ENCODE peak calls at places on chromosomes 12 and 14, in five cellular contexts. E, V, P, X and T are unnamed samples. For H3K9me3, the result is how much of the 10 kb centered on the place peaks cover.

GRCh38 chr12:14853966-14854365 is 10.6 kb upstream of the ART4 start:
- DNase-seq in E (no peak), V (no peak), P (no peak), X (no peak), T (no peak)

GRCh38 chr12:112121780-112122565 is 3.4 kb upstream of the TRAFD1 start:
- DNase-seq in E (no peak), V (peak), P (no peak), X (peak), T (no peak)

GRCh38 chr12:43861015-43861846 is 25.4 kb downstream of the TMEM117 start:
- DNase-seq in E (no peak), V (no peak), P (no peak), X (no peak), T (no peak)

GRCh38 chr14:98819867-98820206 is 452.2 kb downstream of the BCL11B start:
- DNase-seq in E (peak), V (no peak), P (no peak), X (no peak), T (no peak)

GRCh38 chr12:112350593-112351592 is 31.3 kb downstream of the HECTD4 start:
- DNase-seq in E (no peak), V (no peak), P (no peak), X (no peak), T (no peak)

GRCh38 chr12:115873416-115874082 is 403.9 kb downstream of the MED13L start:
- DNase-seq in E (no peak), V (no peak), P (no peak), X (no peak), T (no peak)

GRCh38 chr14:59900536-59900935 is 19.4 kb upstream of the LRRC9 start:
- DNase-seq in E (no peak), V (no peak), P (no peak), X (no peak), T (no peak)

GRCh38 chr14:85532981-85533820 is 3.3 kb downstream of the FLRT2 start:
- DNase-seq in E (no peak), V (peak), P (no peak), X (peak), T (peak)

GRCh38 chr12:31600252-31600651 is 9.3 kb upstream of the DENND5B start:
- DNase-seq in E (peak), V (no peak), P (no peak), X (no peak), T (no peak)

GRCh38 chr14:34628681-34629135 is 1.2 kb downstream of the SNX6 start:
- DNase-seq in E (peak), V (peak), P (peak), X (no peak), T (no peak)

GRCh38 chr14:104966261-104967143 is 11.7 kb downstream of the AHNAK2 start:
- DNase-seq in E (no peak), V (no peak), P (no peak), X (no peak), T (no peak)

GRCh38 chr14:70073924-70074566 is 114.7 kb downstream of the SLC8A3 start:
- DNase-seq in E (peak), V (peak), P (no peak), X (no peak), T (peak)

GRCh38 chr12:112233242-112233641 is 107.9 kb downstream of the TRAFD1 start:
- DNase-seq in E (no peak), V (no peak), P (no peak), X (no peak), T (no peak)

GRCh38 chr12:63151061-63151897 is at the start of gene AVPR1A:
- DNase-seq in E (no peak), V (no peak), P (no peak), X (peak), T (no peak)

GRCh38 chr14:85281921-85282320 is 248.0 kb upstream of the FLRT2 start:
- DNase-seq in E (no peak), V (no peak), P (no peak), X (no peak), T (no peak)

GRCh38 chr12:116026768-116027550 is 250.5 kb downstream of the MED13L start:
- DNase-seq in E (no peak), V (no peak), P (no peak), X (no peak), T (no peak)

GRCh38 chr14:34548472-34548981 is 9.0 kb upstream of the EAPP start:
- DNase-seq in E (no peak), V (peak), P (no peak), X (no peak), T (no peak)

GRCh38 chr12:59182191-59182590 is 261.9 kb upstream of the LRIG3 start:
- DNase-seq in E (no peak), V (no peak), P (no peak), X (no peak), T (no peak)

GRCh38 chr14:58907803-58908202 is 270.0 kb downstream of the DACT1 start:
- DNase-seq in E (no peak), V (no peak), P (no peak), X (no peak), T (no peak)

GRCh38 chr14:63204407-63205280 is at the start of gene RHOJ:
- DNase-seq in E (no peak), V (peak), P (no peak), X (peak), T (peak)

GRCh38 chr12:94169966-94170689 is 21.8 kb downstream of the PLXNC1 start:
- DNase-seq in E (no peak), V (no peak), P (no peak), X (no peak), T (no peak)

GRCh38 chr12:29023436-29024076 is 125.5 kb upstream of the FAR2 start:
- DNase-seq in E (no peak), V (no peak), P (no peak), X (no peak), T (no peak)

GRCh38 chr12:116665666-116666304 is 72.1 kb downstream of the SPRING1 start:
- DNase-seq in E (no peak), V (no peak), P (no peak), X (no peak), T (no peak)

GRCh38 chr12:76158518-76159321 is 74.2 kb upstream of the NAP1L1 start:
- DNase-seq in E (peak), V (peak), P (peak), X (peak), T (peak)

GRCh38 chr14:77296906-77297305 is 23.8 kb downstream of the POMT2 start:
- DNase-seq in E (no peak), V (no peak), P (no peak), X (no peak), T (no peak)

GRCh38 chr14:72855913-72856312 is 38.0 kb downstream of the DPF3 start:
- DNase-seq in E (no peak), V (no peak), P (no peak), X (no peak), T (no peak)

GRCh38 chr12:119036878-119037493 is 55.6 kb downstream of the SRRM4 start:
- DNase-seq in E (peak), V (no peak), P (no peak), X (peak), T (peak)
- H3K9me3 ChIP-seq in E (under half), V (under half), P (under half), X (under half), T (under half)

DNA sequence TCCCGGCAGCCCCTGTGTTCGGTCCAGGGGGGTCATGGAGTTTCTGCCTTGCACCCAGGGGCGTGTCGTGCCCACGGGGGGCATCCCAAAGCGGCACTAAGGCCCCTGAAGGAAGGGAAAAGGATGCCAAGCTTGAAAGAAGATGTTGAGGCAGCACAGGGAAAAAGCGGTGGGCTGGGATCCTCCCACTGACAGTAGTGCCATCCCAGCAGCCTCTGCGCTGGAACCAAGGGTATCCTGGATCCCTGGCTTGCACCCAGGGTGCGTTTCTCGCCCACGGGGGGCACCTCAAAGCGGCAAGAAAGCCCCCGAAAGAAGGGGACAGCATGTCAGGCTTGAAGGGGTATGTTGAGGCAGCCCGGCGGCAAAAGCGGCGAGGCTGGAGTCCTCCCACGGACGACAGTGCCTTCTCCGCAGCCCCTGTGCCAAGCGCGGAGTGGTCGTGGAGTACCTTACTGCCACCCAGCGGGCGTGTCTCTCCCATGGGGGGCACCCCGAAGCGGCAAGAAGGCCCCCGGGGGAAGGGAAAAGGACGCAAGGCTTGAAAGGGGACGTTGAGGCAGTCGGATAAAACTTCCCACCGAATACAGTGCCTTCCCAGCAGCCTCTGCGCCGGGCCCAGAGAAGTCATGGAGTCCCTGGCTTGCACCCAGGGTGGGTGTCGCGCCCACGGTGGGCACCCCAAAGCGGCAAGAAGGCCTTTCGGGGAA is 164.4 kb upstream of the ALG10B start:
- DNase-seq in E (no peak), V (no peak), P (no peak), X (no peak), T (no peak)
- H3K9me3 ChIP-seq in E (under half), V (under half), P (under half), X (under half), T (half or more)

DNA sequence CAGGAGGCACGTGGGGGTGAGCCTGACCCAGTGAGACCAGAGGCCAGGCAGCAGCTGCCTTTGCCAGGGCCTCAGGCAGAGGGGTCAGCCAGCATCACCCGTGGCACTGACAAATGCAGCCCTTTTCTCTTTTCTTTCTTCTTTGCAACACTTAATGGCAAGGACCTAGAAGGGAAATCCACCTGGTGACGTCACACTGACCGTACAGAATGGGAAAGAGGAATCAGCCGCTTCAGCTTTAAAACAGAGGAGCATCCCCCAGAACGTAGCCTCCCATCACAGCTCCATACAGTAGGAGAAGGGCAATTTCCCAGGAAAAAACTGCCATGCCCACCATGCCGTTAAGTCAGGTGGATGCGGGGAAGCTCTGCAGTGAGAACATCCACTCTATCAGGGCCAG is 228.1 kb downstream of the SLC15A4 start:
- DNase-seq in E (no peak), V (no peak), P (no peak), X (no peak), T (no peak)
- H3K9me3 ChIP-seq in E (under half), V (under half), P (under half), X (under half), T (under half)

GRCh38 chr14:71410578-71411279 is 503.5 kb downstream of the PCNX1 start:
- DNase-seq in E (no peak), V (no peak), P (no peak), X (no peak), T (no peak)

GRCh38 chr14:71411280-71411595 is 504.0 kb downstream of the PCNX1 start:
- DNase-seq in E (no peak), V (no peak), P (no peak), X (no peak), T (no peak)

GRCh38 chr14:71411766-71412165 is 504.5 kb downstream of the PCNX1 start:
- DNase-seq in E (no peak), V (no peak), P (no peak), X (no peak), T (no peak)

GRCh38 chr14:71405676-71406075 is 498.4 kb downstream of the PCNX1 start:
- DNase-seq in E (no peak), V (no peak), P (no peak), X (no peak), T (no peak)

GRCh38 chr14:71408362-71409035 is 501.2 kb downstream of the PCNX1 start:
- DNase-seq in E (no peak), V (no peak), P (no peak), X (no peak), T (no peak)
- H3K9me3 ChIP-seq in E (under half), V (under half), P (under half), X (under half), T (under half)

GRCh38 chr12:9908350-9908749 is 23.8 kb downstream of the CLEC2A start:
- DNase-seq in E (no peak), V (no peak), P (no peak), X (no peak), T (no peak)
- H3K9me3 ChIP-seq in E (under half), V (under half), P (under half), X (under half), T (under half)

DNA sequence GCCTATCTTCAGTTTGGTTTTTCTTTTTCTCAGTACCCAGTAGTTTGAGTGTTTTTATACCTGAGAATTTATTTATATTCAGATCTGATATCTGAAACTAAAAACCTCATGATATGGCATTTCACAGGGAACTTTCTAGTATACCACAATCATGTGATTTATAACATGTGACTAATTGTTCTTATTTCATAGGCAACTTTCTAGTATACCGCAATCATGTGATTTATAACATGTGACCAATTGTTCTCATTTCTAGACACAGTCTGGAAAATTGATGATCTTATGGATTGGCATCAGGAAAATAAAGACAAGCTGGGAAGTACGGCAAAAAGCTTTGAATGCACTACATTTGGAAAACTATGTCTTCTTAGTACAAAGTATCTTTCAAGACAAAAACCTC is 20.6 kb downstream of the ZNF268 start:
- DNase-seq in E (no peak), V (no peak), P (no peak), X (no peak), T (no peak)
- H3K9me3 ChIP-seq in E (half or more), V (under half), P (half or more), X (half or more), T (half or more)